ENCODE peak calls at places on chromosomes 7 and 10, in six cellular contexts. M, O, P, S, E and N are unnamed samples.

GRCh38 chr10:110840923-110841428 is 30.8 kb upstream of the PDCD4 start:
- DNase-seq in M (no peak), O (no peak), P (no peak), S (no peak), E (no peak), N (no peak)

GRCh38 chr10:130333185-130333584 is 197.0 kb downstream of the GLRX3 start:
- DNase-seq in M (no peak), O (no peak), P (no peak), S (no peak), E (no peak), N (no peak)

GRCh38 chr7:53744361-53744760 is 708.9 kb downstream of the POM121L12 start:
- DNase-seq in M (no peak), O (no peak), P (no peak), S (peak), E (no peak), N (no peak)

GRCh38 chr10:97574374-97575100 is 2.0 kb downstream of the ANKRD2 start:
- DNase-seq in M (peak), O (peak), P (peak), S (peak), E (no peak), N (peak)

GRCh38 chr7:82443801-82444219 is 233 bp upstream of the CACNA2D1 start:
- DNase-seq in M (no peak), O (peak), P (peak), S (peak), E (no peak), N (peak)

GRCh38 chr7:81159402-81159801 is 240.6 kb upstream of the SEMA3C start:
- DNase-seq in M (no peak), O (peak), P (no peak), S (no peak), E (no peak), N (no peak)

GRCh38 chr7:106736508-106737201 is 75.7 kb upstream of the CCDC71L start:
- DNase-seq in M (peak), O (peak), P (peak), S (peak), E (peak), N (peak)

GRCh38 chr7:133784421-133785045 is 342.6 kb upstream of the LRGUK start:
- DNase-seq in M (no peak), O (no peak), P (no peak), S (no peak), E (no peak), N (no peak)

GRCh38 chr10:129709101-129709500 is 242.1 kb downstream of the MGMT start:
- DNase-seq in M (no peak), O (no peak), P (no peak), S (no peak), E (no peak), N (no peak)

GRCh38 chr7:24920702-24921679 is 59.0 kb downstream of the OSBPL3 start:
- DNase-seq in M (no peak), O (no peak), P (no peak), S (no peak), E (no peak), N (peak)

GRCh38 chr10:48526846-48527505 is 77.9 kb downstream of the ARHGAP22 start:
- DNase-seq in M (no peak), O (no peak), P (peak), S (no peak), E (no peak), N (no peak)

GRCh38 chr7:98420966-98421612 is 20.2 kb upstream of the BAIAP2L1 start:
- DNase-seq in M (no peak), O (peak), P (peak), S (peak), E (peak), N (peak)

GRCh38 chr10:48439031-48439430 is 132.6 kb downstream of the MAPK8 start:
- DNase-seq in M (peak), O (peak), P (peak), S (no peak), E (no peak), N (no peak)

GRCh38 chr7:42071372-42072261 is 165.4 kb downstream of the GLI3 start:
- DNase-seq in M (no peak), O (no peak), P (peak), S (no peak), E (no peak), N (no peak)

GRCh38 chr10:43673471-43673870 is 24.8 kb upstream of the ZNF32 start:
- DNase-seq in M (no peak), O (no peak), P (no peak), S (no peak), E (no peak), N (no peak)

GRCh38 chr10:3054183-3054815 is 13.0 kb upstream of the PFKP start:
- DNase-seq in M (no peak), O (peak), P (no peak), S (no peak), E (no peak), N (peak)

GRCh38 chr7:30559566-30559965 is 35.1 kb upstream of the GARS1 start:
- DNase-seq in M (no peak), O (no peak), P (peak), S (no peak), E (no peak), N (peak)

GRCh38 chr10:7275761-7276440 is 134.9 kb downstream of the SFMBT2 start:
- DNase-seq in M (no peak), O (no peak), P (no peak), S (no peak), E (no peak), N (peak)

GRCh38 chr7:25093268-25093802 is 31.7 kb downstream of the CYCS start:
- DNase-seq in M (peak), O (peak), P (peak), S (peak), E (peak), N (peak)

GRCh38 chr7:27123477-27124053 is 7.0 kb downstream of the HOXA4 start:
- DNase-seq in M (no peak), O (no peak), P (no peak), S (no peak), E (no peak), N (no peak)

GRCh38 chr10:77223532-77224460 is 413.8 kb downstream of the KCNMA1 start:
- DNase-seq in M (no peak), O (no peak), P (no peak), S (no peak), E (no peak), N (no peak)

GRCh38 chr7:44156453-44157010 is 15.4 kb upstream of the MYL7 start:
- DNase-seq in M (no peak), O (no peak), P (no peak), S (no peak), E (no peak), N (no peak)

GRCh38 chr7:154744226-154744860 is 258.6 kb downstream of the PAXIP1 start:
- DNase-seq in M (no peak), O (peak), P (no peak), S (peak), E (no peak), N (peak)

GRCh38 chr7:149566103-149566502 is 68.5 kb upstream of the ZNF746 start:
- DNase-seq in M (no peak), O (no peak), P (no peak), S (no peak), E (no peak), N (no peak)